ENCODE peak calls at places on chromosome 2, in six cellular contexts. L is mesothelial cell of epicardium, C is NCI-H2081 treated with DMSO at 0.1 percent for 48 hours, J is fibroblast of gingiva, Y is RWPE2, V is right lobe of liver. F is an unnamed sample.

GRCh38 chr2:155357172-155357571 is 658.7 kb downstream of the KCNJ3 start:
- DNase-seq in L (no peak), C (no peak), J (no peak), Y (no peak), V (no peak), F (no peak)

GRCh38 chr2:42928161-42928691 is 135.8 kb upstream of the HAAO start:
- DNase-seq in L (no peak), C (peak), J (no peak), Y (no peak), V (no peak), F (peak)

GRCh38 chr2:240725266-240726060 is 33.8 kb downstream of the AQP12A start:
- DNase-seq in L (no peak), C (no peak), J (no peak), Y (no peak), V (no peak), F (no peak)

GRCh38 chr2:105545731-105546622 is 147.1 kb upstream of the FHL2 start:
- DNase-seq in L (peak), C (no peak), J (peak), Y (no peak), V (peak), F (peak)

GRCh38 chr2:214410918-214411554 is at the start of gene VWC2L:
- DNase-seq in L (peak), C (no peak), J (peak), Y (peak), V (peak), F (peak)

GRCh38 chr2:3667151-3667631 is 9.2 kb downstream of the ALLC start:
- DNase-seq in L (no peak), C (no peak), J (no peak), Y (no peak), V (no peak), F (no peak)

GRCh38 chr2:169276045-169276444 is 86.3 kb downstream of the LRP2 start:
- DNase-seq in L (no peak), C (no peak), J (no peak), Y (no peak), V (no peak), F (no peak)

GRCh38 chr2:208101716-208102631 is 22.4 kb downstream of the CRYGD start:
- DNase-seq in L (no peak), C (no peak), J (peak), Y (no peak), V (no peak), F (no peak)

GRCh38 chr2:52862801-52863200 is 904.8 kb upstream of the CHAC2 start:
- DNase-seq in L (no peak), C (no peak), J (no peak), Y (no peak), V (no peak), F (no peak)

GRCh38 chr2:218301176-218301819 is 9.0 kb upstream of the TMBIM1 start:
- DNase-seq in L (peak), C (peak), J (peak), Y (no peak), V (peak), F (peak)

GRCh38 chr2:224222320-224222719 is 179.6 kb downstream of the FAM124B start:
- DNase-seq in L (no peak), C (no peak), J (peak), Y (no peak), V (no peak), F (no peak)

GRCh38 chr2:16774980-16775963 is 109.6 kb upstream of the CYRIA start:
- DNase-seq in L (no peak), C (no peak), J (no peak), Y (no peak), V (peak), F (peak)

GRCh38 chr2:200471324-200471848 is 38.5 kb downstream of the KCTD18 start:
- DNase-seq in L (no peak), C (peak), J (peak), Y (no peak), V (no peak), F (peak)

GRCh38 chr2:31382452-31383120 is 32.0 kb downstream of the XDH start:
- DNase-seq in L (no peak), C (no peak), J (no peak), Y (no peak), V (no peak), F (no peak)

GRCh38 chr2:200758341-200758740 is 53.4 kb upstream of the BZW1 start:
- DNase-seq in L (no peak), C (no peak), J (no peak), Y (no peak), V (no peak), F (peak)

GRCh38 chr2:36680012-36680411 is 16.5 kb upstream of the VIT start:
- DNase-seq in L (no peak), C (no peak), J (no peak), Y (no peak), V (no peak), F (no peak)

GRCh38 chr2:199302851-199303250 is 154.9 kb downstream of the SATB2 start:
- DNase-seq in L (no peak), C (no peak), J (no peak), Y (no peak), V (no peak), F (no peak)

GRCh38 chr2:67503066-67503795 is 106.1 kb downstream of the ETAA1 start:
- DNase-seq in L (no peak), C (no peak), J (peak), Y (peak), V (no peak), F (no peak)

GRCh38 chr2:168660859-168661258 is 141.6 kb upstream of the NOSTRIN start:
- DNase-seq in L (no peak), C (no peak), J (no peak), Y (no peak), V (no peak), F (no peak)

GRCh38 chr2:241272722-241273551 is 42.5 kb downstream of the HDLBP start:
- DNase-seq in L (peak), C (no peak), J (peak), Y (no peak), V (peak), F (peak)

GRCh38 chr2:29325544-29325943 is 210.3 kb downstream of the CLIP4 start:
- DNase-seq in L (no peak), C (no peak), J (no peak), Y (no peak), V (no peak), F (no peak)

GRCh38 chr2:46097714-46098480 is 199.3 kb upstream of the EPAS1 start:
- DNase-seq in L (peak), C (no peak), J (peak), Y (peak), V (no peak), F (no peak)

GRCh38 chr2:191321861-191322662 is 76.9 kb downstream of the MYO1B start:
- DNase-seq in L (no peak), C (no peak), J (peak), Y (no peak), V (no peak), F (no peak)

GRCh38 chr2:152240559-152241231 is 65.1 kb upstream of the STAM2 start:
- DNase-seq in L (no peak), C (no peak), J (no peak), Y (no peak), V (no peak), F (no peak)

GRCh38 chr2:27079233-27080139 is 1.1 kb downstream of the EMILIN1 start:
- DNase-seq in L (no peak), C (no peak), J (peak), Y (no peak), V (no peak), F (no peak)

GRCh38 chr2:163157891-163158511 is 319.4 kb upstream of the KCNH7 start:
- DNase-seq in L (no peak), C (no peak), J (peak), Y (no peak), V (no peak), F (no peak)